ENCODE peak calls at places on chromosomes 16 and 17, in five cellular contexts. U is cardiac muscle cell, P is PC-9, G is aorta, C is stomach. S is an unnamed sample. For H3K27me3 and H3K4me1, the result is how much of the 10 kb centered on the place peaks cover.

GRCh38 chr16:65375651-65376050 is 253.8 kb upstream of the CDH11 start:
- DNase-seq in U (no peak), P (no peak), G (no peak), C (no peak), S (no peak)

GRCh38 chr17:28346746-28347246 is 10.5 kb downstream of the POLDIP2 start:
- DNase-seq in U (no peak), P (no peak), G (no peak), C (peak), S (no peak)

GRCh38 chr16:85225291-85225690 is 113.0 kb upstream of the CIBAR2 start:
- DNase-seq in U (no peak), P (no peak), G (no peak), C (no peak), S (no peak)

GRCh38 chr16:82660966-82661365 is 34.2 kb downstream of the CDH13 start:
- DNase-seq in U (no peak), P (no peak), G (no peak), C (no peak), S (no peak)

GRCh38 chr16:86029131-86029741 is 130.3 kb downstream of the IRF8 start:
- DNase-seq in U (peak), P (no peak), G (peak), C (peak), S (peak)

GRCh38 chr16:4200000-4200780 is 41.7 kb downstream of the SRL start:
- DNase-seq in U (peak), P (peak), G (peak), C (peak), S (peak)

GRCh38 chr17:31596382-31597323 is 205.2 kb downstream of the RAB11FIP4 start:
- DNase-seq in U (peak), P (peak), G (peak), C (no peak), S (peak)

GRCh38 chr16:83689385-83689831 is 118.4 kb upstream of the HSBP1 start:
- DNase-seq in U (peak), P (peak), G (peak), C (no peak), S (no peak)

GRCh38 chr16:86507173-86508027 is 2.9 kb upstream of the FOXF1 start:
- DNase-seq in U (no peak), P (no peak), G (no peak), C (no peak), S (no peak)

GRCh38 chr16:833411-833810 is 32.9 kb upstream of the GNG13 start:
- DNase-seq in U (no peak), P (no peak), G (no peak), C (no peak), S (no peak)

GRCh38 chr17:37373530-37374159 is 2.1 kb upstream of the C17orf78 start:
- DNase-seq in U (peak), P (peak), G (no peak), C (peak), S (no peak)

GRCh38 chr16:84617068-84617630 is 729 bp downstream of the COTL1 start:
- DNase-seq in U (no peak), P (no peak), G (peak), C (peak), S (peak)

GRCh38 chr16:78745491-78746019 is 646.1 kb downstream of the WWOX start:
- DNase-seq in U (no peak), P (no peak), G (no peak), C (no peak), S (no peak)

GRCh38 chr17:45902892-45903346 is 8.6 kb downstream of the MAPT start:
- DNase-seq in U (no peak), P (no peak), G (no peak), C (peak), S (no peak)

GRCh38 chr16:4052801-4053662 is 63.2 kb downstream of the ADCY9 start:
- DNase-seq in U (peak), P (no peak), G (peak), C (no peak), S (no peak)

GRCh38 chr16:81996664-81997529 is 14.4 kb downstream of the SDR42E1 start:
- DNase-seq in U (peak), P (no peak), G (no peak), C (no peak), S (no peak)

GRCh38 chr17:81519284-81520020 is 6.9 kb upstream of the ACTG1 start:
- DNase-seq in U (no peak), P (peak), G (peak), C (peak), S (peak)

GRCh38 chr16:10957771-10958486 is 13.6 kb downstream of the CLEC16A start:
- DNase-seq in U (no peak), P (peak), G (no peak), C (no peak), S (no peak)

GRCh38 chr16:74699666-74700065 is 996 bp downstream of the MLKL start:
- DNase-seq in U (no peak), P (no peak), G (no peak), C (no peak), S (no peak)

GRCh38 chr17:43871947-43872690 is 25.1 kb downstream of the CD300LG start:
- DNase-seq in U (no peak), P (peak), G (no peak), C (peak), S (no peak)

GRCh38 chr17:73284339-73284738 is 22.7 kb upstream of the CPSF4L start:
- DNase-seq in U (no peak), P (no peak), G (no peak), C (no peak), S (no peak)
- H3K27ac ChIP-seq in U (peak), P (no peak), G (no peak), C (peak), S (no peak)

DNA sequence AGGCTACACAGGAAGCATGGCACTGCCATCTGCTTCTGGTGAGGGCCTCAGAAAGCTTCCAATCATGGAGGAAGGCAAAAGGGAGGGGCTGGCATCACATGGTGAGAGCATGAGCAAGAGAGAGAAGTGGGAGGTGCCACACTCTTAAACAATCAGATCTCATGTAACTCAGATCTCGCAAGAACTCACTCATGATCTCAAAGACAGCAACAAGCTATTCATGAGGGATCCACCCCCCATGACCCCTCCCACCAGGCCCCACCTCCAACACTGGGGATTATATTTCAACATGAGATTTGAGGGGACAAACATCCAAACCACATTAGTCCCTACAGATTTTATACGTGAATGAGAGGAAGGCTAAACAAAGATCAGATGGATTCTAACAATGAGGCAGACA is 8.9 kb upstream of the TMEM132E start:
- DNase-seq in U (no peak), P (no peak), G (no peak), C (no peak), S (no peak)
- H3K27me3 ChIP-seq in U (half or more), P (under half), G (under half), C (under half), S (under half)

GRCh38 chr17:50908860-50909764 is 43.0 kb upstream of the TOB1 start:
- DNase-seq in U (no peak), P (no peak), G (peak), C (peak), S (no peak)

GRCh38 chr17:50911450-50911849 is 45.3 kb upstream of the TOB1 start:
- DNase-seq in U (no peak), P (no peak), G (no peak), C (no peak), S (no peak)

GRCh38 chr17:50908140-50908859 is 42.1 kb upstream of the TOB1 start:
- DNase-seq in U (no peak), P (peak), G (peak), C (no peak), S (no peak)

GRCh38 chr17:50911890-50912289 is 45.7 kb upstream of the TOB1 start:
- DNase-seq in U (no peak), P (no peak), G (peak), C (no peak), S (no peak)

DNA sequence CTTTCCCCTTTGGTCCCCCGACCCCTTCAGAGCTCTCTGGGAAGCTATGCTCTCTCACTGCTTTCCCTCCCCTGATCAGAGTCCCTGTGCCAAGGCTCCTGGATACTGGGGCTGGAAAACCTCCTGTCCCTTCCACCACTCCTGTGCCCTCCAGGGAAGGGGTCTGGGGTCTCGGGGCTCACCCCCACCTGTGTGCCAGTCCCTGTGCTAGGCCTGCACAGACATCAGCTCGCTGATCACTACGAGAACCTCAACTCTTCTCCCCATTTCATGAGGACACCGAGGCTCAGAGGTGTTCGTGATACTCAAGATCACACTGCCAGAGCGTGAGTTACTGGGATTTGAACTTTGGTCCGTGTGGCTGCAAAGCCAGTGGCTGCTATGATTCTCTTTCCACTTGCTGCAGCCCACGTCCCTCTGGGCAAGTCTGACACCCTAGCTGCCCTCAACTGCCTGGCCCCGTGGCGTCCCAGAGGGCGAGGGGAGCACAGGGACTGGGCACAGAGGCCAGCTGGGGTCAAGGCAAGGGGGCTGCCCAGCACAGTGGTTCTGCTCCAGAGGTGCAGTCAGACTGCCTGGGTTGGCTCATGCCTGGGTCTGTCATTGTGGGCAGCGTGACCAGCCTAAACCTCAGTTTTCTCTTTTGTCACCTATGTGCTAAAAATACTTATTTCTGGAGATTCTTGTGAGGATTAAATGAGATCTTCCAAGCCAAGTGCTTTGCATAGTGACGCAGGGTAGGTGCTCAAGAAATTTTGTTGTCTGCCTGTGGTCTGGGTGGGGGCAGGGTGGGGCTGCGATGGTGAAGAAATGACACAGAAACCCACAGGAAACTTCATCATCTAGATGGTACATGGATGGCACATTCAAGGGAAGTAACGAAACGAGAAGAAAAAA is 43.9 kb upstream of the TOB1 start:
- DNase-seq in U (no peak), P (no peak), G (no peak), C (no peak), S (no peak)
- H3K4me1 ChIP-seq in U (under half), P (under half), G (under half), C (half or more), S (half or more)

GRCh38 chr17:77488531-77489238 is 347.9 kb downstream of the SEC14L1 start:
- DNase-seq in U (no peak), P (no peak), G (peak), C (no peak), S (no peak)
- H3K27ac ChIP-seq in U (peak), P (no peak), G (no peak), C (peak), S (no peak)

DNA sequence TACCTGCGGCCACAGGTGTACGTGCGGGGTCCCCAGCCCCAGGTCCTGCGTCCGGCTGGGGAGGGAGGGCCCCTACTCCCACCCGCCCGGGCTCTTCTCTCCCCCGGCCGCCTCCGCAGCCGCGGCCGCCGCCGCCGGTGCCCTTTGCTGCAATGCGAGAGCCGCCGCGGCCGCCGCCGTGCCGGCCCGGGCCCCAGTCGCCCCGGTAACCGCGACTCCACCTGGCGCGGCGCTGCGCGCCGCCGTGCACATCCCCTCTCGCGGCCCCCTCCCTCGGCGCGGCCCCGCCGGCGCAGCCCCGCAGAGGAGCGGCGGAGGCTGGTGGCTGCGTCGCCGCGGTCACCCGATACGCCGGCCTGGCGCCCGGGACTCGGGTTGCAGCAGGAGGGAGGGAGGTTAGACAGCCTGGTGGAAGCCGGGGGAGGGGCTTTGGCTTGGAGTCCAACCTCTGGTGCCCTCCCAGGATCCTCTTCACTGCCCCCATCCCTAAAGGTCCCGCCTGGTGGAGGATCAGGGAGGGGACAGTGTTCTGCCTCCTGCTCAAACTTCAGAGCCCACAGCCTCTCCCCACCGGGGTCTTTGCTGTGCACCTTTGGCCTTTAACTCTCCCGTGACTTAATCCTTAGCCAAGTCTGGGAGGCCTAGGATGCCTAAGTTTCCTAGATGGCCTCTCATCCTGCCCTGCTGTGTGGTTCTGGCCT is 32.9 kb downstream of the SRCIN1 start:
- DNase-seq in U (no peak), P (no peak), G (peak), C (peak), S (no peak)
- H3K27me3 ChIP-seq in U (half or more), P (under half), G (under half), C (under half), S (half or more)

GRCh38 chr16:49019081-49019633 is 262.5 kb downstream of the CBLN1 start:
- DNase-seq in U (no peak), P (no peak), G (no peak), C (no peak), S (no peak)
- H3K4me1 ChIP-seq in U (under half), P (under half), G (under half), C (under half), S (under half)

DNA sequence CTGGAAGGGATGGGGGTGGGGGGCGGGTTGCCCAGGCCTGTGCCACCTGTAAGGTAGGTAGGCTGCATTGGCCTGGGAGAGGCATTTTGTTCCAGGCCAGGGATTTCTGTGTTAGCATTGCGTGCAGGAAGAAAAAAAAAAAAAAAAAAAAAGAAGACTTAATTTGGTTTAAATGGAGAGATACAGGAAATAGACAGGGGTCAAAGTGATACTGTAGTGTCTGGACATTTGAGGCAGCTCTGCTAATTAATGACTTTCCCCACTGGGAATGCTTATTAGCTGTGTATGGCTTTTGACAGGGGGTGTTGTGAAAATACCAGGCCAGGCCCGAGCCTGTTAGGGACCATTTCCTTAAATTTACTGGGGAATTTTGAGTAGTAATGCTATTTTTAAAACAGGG is 927 bp downstream of the MAP2K4 start:
- DNase-seq in U (no peak), P (no peak), G (no peak), C (no peak), S (no peak)
- H3K27ac ChIP-seq in U (peak), P (no peak), G (no peak), C (peak), S (peak)

DNA sequence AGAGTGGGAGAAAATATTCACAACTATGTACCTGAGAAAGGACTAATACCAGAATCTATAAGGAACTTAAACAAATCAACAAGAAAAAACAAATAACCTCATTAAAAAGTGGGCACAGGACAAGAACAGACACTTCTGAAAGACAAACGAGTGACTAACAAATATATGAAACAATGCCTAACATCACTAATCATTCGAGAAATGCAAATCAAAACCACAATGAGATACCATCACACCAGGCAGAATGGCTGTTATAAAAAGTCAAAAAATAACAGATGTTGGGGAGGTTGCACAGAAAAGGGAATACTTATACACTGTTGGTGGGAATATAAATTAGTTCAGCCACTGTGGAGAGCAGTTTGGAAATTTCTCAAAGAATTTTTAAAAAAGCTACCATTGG is 83.5 kb upstream of the WSCD1 start:
- DNase-seq in U (no peak), P (no peak), G (no peak), C (no peak), S (no peak)
- H3K27me3 ChIP-seq in U (under half), P (half or more), G (under half), C (under half), S (under half)

GRCh38 chr17:8380049-8380448 is 2.9 kb downstream of the RPL26 start:
- DNase-seq in U (no peak), P (no peak), G (no peak), C (no peak), S (no peak)
- H3K4me1 ChIP-seq in U (under half), P (under half), G (under half), C (under half), S (half or more)

GRCh38 chr17:65742433-65743312 is 181.2 kb upstream of the AXIN2 start:
- DNase-seq in U (peak), P (peak), G (no peak), C (no peak), S (no peak)

GRCh38 chr17:65741690-65742089 is 180.2 kb upstream of the AXIN2 start:
- DNase-seq in U (no peak), P (no peak), G (no peak), C (no peak), S (no peak)

GRCh38 chr17:65739026-65739425 is 177.6 kb upstream of the AXIN2 start:
- DNase-seq in U (no peak), P (no peak), G (no peak), C (no peak), S (no peak)

GRCh38 chr17:65745241-65745640 is 183.8 kb upstream of the AXIN2 start:
- DNase-seq in U (no peak), P (no peak), G (no peak), C (no peak), S (no peak)

GRCh38 chr17:65743313-65743665 is 181.8 kb upstream of the AXIN2 start:
- DNase-seq in U (peak), P (no peak), G (no peak), C (no peak), S (no peak)
- H3K27ac ChIP-seq in U (no peak), P (no peak), G (no peak), C (no peak), S (no peak)

S was measured in left lung.